ENCODE peak calls at places on chromosome 1, in ten cellular contexts. F is RKO, R is NCI-H345, J is pulmonary artery endothelial cell, U is anterior cingulate cortex, O is HAP-1, Z is COLO829, T is left colon, W is HTR-8/SVneo, X is tibial nerve. S is an unnamed sample.

GRCh38 chr1:227563319-227564201 is at the start of gene ZNF678:
- DNase-seq in Z (peak; percentile 99), T (peak; percentile 95), U (peak; percentile 84), R (peak; percentile 95), F (peak; percentile 95), W (peak; percentile 99), J (peak; percentile 84), X (peak; percentile 86), O (peak; percentile 96), S (peak; percentile 82)

GRCh38 chr1:66302810-66303209 is 231.1 kb upstream of the SGIP1 start:
- DNase-seq in O (no peak), X (no peak), R (no peak), Z (no peak), J (no peak), T (no peak), W (no peak), U (no peak), F (no peak), S (no peak)

GRCh38 chr1:25148673-25149300 is 83.5 kb downstream of the SYF2 start:
- DNase-seq in T (no peak), R (no peak), U (no peak), Z (peak; percentile 17), J (no peak), W (no peak), O (peak; percentile 38), X (no peak), F (peak; percentile 11), S (no peak)

GRCh38 chr1:89974701-89975470 is 20.0 kb upstream of the ZNF326 start:
- DNase-seq in Z (no peak), X (no peak), W (no peak), U (no peak), T (no peak), J (no peak), F (no peak), R (no peak), O (no peak), S (no peak)

GRCh38 chr1:169804941-169805340 is 10.2 kb upstream of the METTL18 start:
- DNase-seq in R (no peak), F (no peak), J (no peak), X (no peak), Z (no peak), O (no peak), W (no peak), T (no peak), U (no peak), S (no peak)

GRCh38 chr1:26692793-26693490 is 2.9 kb upstream of the ARID1A start:
- DNase-seq in J (peak; percentile 97), O (peak; percentile 96), X (peak; percentile 84), Z (peak; percentile 94), R (peak; percentile 98), F (peak; percentile 99), W (peak; percentile 87), U (peak; percentile 88), T (peak; percentile 97), S (peak; percentile 80)

GRCh38 chr1:27528701-27529637 is 39.0 kb upstream of the WASF2 start:
- DNase-seq in J (no peak), X (peak; percentile 79), T (peak; percentile 79), Z (no peak), W (no peak), F (no peak), O (no peak), U (peak; percentile 51), R (peak; percentile 70), S (no peak)

GRCh38 chr1:173224280-173224886 is 17.3 kb upstream of the TNFSF4 start:
- DNase-seq in O (no peak), Z (no peak), W (no peak), U (no peak), F (no peak), X (no peak), T (no peak), R (no peak), J (no peak), S (no peak)

GRCh38 chr1:85936470-85936869 is 220.1 kb downstream of the COL24A1 start:
- DNase-seq in T (no peak), O (no peak), X (peak; percentile 26), Z (no peak), F (no peak), U (no peak), R (no peak), J (no peak), W (no peak), S (no peak)

S was measured in neural crest cell.